ENCODE peak calls at places on chromosomes 11 and 22, in six cellular contexts. One of them, this sample, is unnamed.

GRCh38 chr11:12331239-12331874 is 46.0 kb upstream of the PARVA start:
- DNase-seq in sigmoid colon: peak; percentile 93
- DNase-seq in BJ: peak; percentile 40
- DNase-seq in KBM-7: peak; percentile 68
- DNase-seq in neural progenitor cell: peak; percentile 95
- DNase-seq in astrocyte of the cerebellum: peak; percentile 84
- DNase-seq in this sample: peak; percentile 38

GRCh38 chr11:130874955-130875531 is 41.2 kb downstream of the SNX19 start:
- DNase-seq in neural progenitor cell: no peak
- DNase-seq in astrocyte of the cerebellum: no peak
- DNase-seq in KBM-7: no peak
- DNase-seq in sigmoid colon: no peak
- DNase-seq in BJ: no peak
- DNase-seq in this sample: no peak

GRCh38 chr11:2142762-2143202 is 3.6 kb upstream of the IGF2 start:
- DNase-seq in sigmoid colon: no peak
- DNase-seq in astrocyte of the cerebellum: no peak
- DNase-seq in BJ: no peak
- DNase-seq in neural progenitor cell: no peak
- DNase-seq in KBM-7: no peak
- DNase-seq in this sample: no peak

GRCh38 chr22:43782448-43782847 is 29.7 kb downstream of the EFCAB6 start:
- DNase-seq in astrocyte of the cerebellum: no peak
- DNase-seq in sigmoid colon: no peak
- DNase-seq in KBM-7: no peak
- DNase-seq in neural progenitor cell: no peak
- DNase-seq in BJ: no peak
- DNase-seq in this sample: no peak

GRCh38 chr22:28181332-28181731 is 262.3 kb upstream of the PITPNB start:
- DNase-seq in astrocyte of the cerebellum: no peak
- DNase-seq in neural progenitor cell: no peak
- DNase-seq in KBM-7: no peak
- DNase-seq in sigmoid colon: no peak
- DNase-seq in BJ: no peak
- DNase-seq in this sample: peak; percentile 59

GRCh38 chr11:134700101-134700640 is 288.1 kb upstream of the B3GAT1 start:
- DNase-seq in astrocyte of the cerebellum: no peak
- DNase-seq in neural progenitor cell: no peak
- DNase-seq in BJ: no peak
- DNase-seq in KBM-7: no peak
- DNase-seq in sigmoid colon: no peak
- DNase-seq in this sample: no peak

GRCh38 chr11:79080506-79080905 is 360.3 kb downstream of the TENM4 start:
- DNase-seq in astrocyte of the cerebellum: no peak
- DNase-seq in KBM-7: no peak
- DNase-seq in sigmoid colon: no peak
- DNase-seq in neural progenitor cell: no peak
- DNase-seq in BJ: no peak
- DNase-seq in this sample: no peak

GRCh38 chr11:120339394-120339890 is 3.2 kb downstream of the ARHGEF12 start:
- DNase-seq in astrocyte of the cerebellum: no peak
- DNase-seq in sigmoid colon: no peak
- DNase-seq in BJ: no peak
- DNase-seq in KBM-7: peak; percentile 20
- DNase-seq in neural progenitor cell: peak; percentile 19
- DNase-seq in this sample: no peak

GRCh38 chr11:17197431-17197898 is 10.3 kb downstream of the PIK3C2A start:
- DNase-seq in BJ: no peak
- DNase-seq in sigmoid colon: no peak
- DNase-seq in KBM-7: no peak
- DNase-seq in neural progenitor cell: no peak
- DNase-seq in astrocyte of the cerebellum: no peak
- DNase-seq in this sample: no peak

GRCh38 chr22:19876314-19876940 is 21.8 kb upstream of the GNB1L start:
- DNase-seq in sigmoid colon: peak; percentile 45
- DNase-seq in BJ: no peak
- DNase-seq in KBM-7: no peak
- DNase-seq in astrocyte of the cerebellum: no peak
- DNase-seq in neural progenitor cell: no peak
- DNase-seq in this sample: no peak

GRCh38 chr22:36052505-36052941 is 23.9 kb upstream of the RBFOX2 start:
- DNase-seq in sigmoid colon: no peak
- DNase-seq in KBM-7: no peak
- DNase-seq in BJ: no peak
- DNase-seq in neural progenitor cell: no peak
- DNase-seq in astrocyte of the cerebellum: no peak
- DNase-seq in this sample: no peak

GRCh38 chr11:130448416-130449068 is at the start of gene ADAMTS15:
- DNase-seq in astrocyte of the cerebellum: peak; percentile 73
- DNase-seq in BJ: no peak
- DNase-seq in neural progenitor cell: peak; percentile 93
- DNase-seq in sigmoid colon: peak; percentile 91
- DNase-seq in KBM-7: peak; percentile 86
- DNase-seq in this sample: no peak

GRCh38 chr11:59719556-59719955 is 5.9 kb upstream of the OR10V1 start:
- DNase-seq in KBM-7: no peak
- DNase-seq in BJ: no peak
- DNase-seq in neural progenitor cell: no peak
- DNase-seq in astrocyte of the cerebellum: no peak
- DNase-seq in sigmoid colon: no peak
- DNase-seq in this sample: no peak

GRCh38 chr11:9972917-9973504 is 309.1 kb downstream of the SWAP70 start:
- DNase-seq in sigmoid colon: no peak
- DNase-seq in KBM-7: peak; percentile 71
- DNase-seq in BJ: no peak
- DNase-seq in neural progenitor cell: peak; percentile 45
- DNase-seq in astrocyte of the cerebellum: peak; percentile 37
- DNase-seq in this sample: no peak

This sample was measured in AG04449.